ENCODE peak calls at places on chromosomes 6 and 20, in seven cellular contexts. R, O, D, M, H, A and S are unnamed samples.

GRCh38 chr6:54198134-54198533 is 86.9 kb downstream of the MLIP start:
- DNase-seq in R (peak), O (no peak), D (peak), M (no peak), H (no peak), A (no peak), S (no peak)

GRCh38 chr20:25139061-25139705 is 56.3 kb upstream of the ENTPD6 start:
- DNase-seq in R (no peak), O (no peak), D (peak), M (no peak), H (no peak), A (no peak), S (no peak)

GRCh38 chr6:135274561-135275293 is 93.6 kb downstream of the MYB start:
- DNase-seq in R (no peak), O (no peak), D (no peak), M (no peak), H (no peak), A (no peak), S (peak)

GRCh38 chr6:152897807-152898399 is 84.9 kb downstream of the FBXO5 start:
- DNase-seq in R (peak), O (peak), D (peak), M (no peak), H (peak), A (peak), S (peak)

GRCh38 chr20:35467339-35468224 is 12.2 kb downstream of the CEP250 start:
- DNase-seq in R (peak), O (no peak), D (no peak), M (no peak), H (no peak), A (no peak), S (peak)

GRCh38 chr20:37319120-37319717 is 26.7 kb upstream of the SRC start:
- DNase-seq in R (peak), O (no peak), D (peak), M (no peak), H (peak), A (no peak), S (peak)

GRCh38 chr6:699319-699718 is 6.4 kb upstream of the EXOC2 start:
- DNase-seq in R (no peak), O (no peak), D (no peak), M (no peak), H (no peak), A (no peak), S (no peak)

GRCh38 chr6:109897025-109897424 is 81.1 kb upstream of the GPR6 start:
- DNase-seq in R (no peak), O (no peak), D (no peak), M (no peak), H (no peak), A (no peak), S (no peak)

GRCh38 chr20:50747275-50747674 is 15.9 kb downstream of the PARD6B start:
- DNase-seq in R (no peak), O (no peak), D (no peak), M (no peak), H (no peak), A (no peak), S (no peak)
- H3K4me3 ChIP-seq in R (no peak), O (no peak), D (no peak), M (no peak), H (no peak), A (no peak), S (no peak)

GRCh38 chr20:31861346-31862156 is 8.8 kb downstream of the DUSP15 start:
- DNase-seq in R (peak), O (peak), D (peak), M (no peak), H (peak), A (peak), S (no peak)

GRCh38 chr20:31859266-31859997 is 10.9 kb downstream of the DUSP15 start:
- DNase-seq in R (no peak), O (no peak), D (no peak), M (no peak), H (no peak), A (peak), S (no peak)

GRCh38 chr20:31857861-31858835 is 12.2 kb downstream of the DUSP15 start:
- DNase-seq in R (no peak), O (no peak), D (no peak), M (no peak), H (no peak), A (no peak), S (no peak)

GRCh38 chr20:31860431-31861345 is 9.6 kb downstream of the DUSP15 start:
- DNase-seq in R (no peak), O (no peak), D (peak), M (no peak), H (no peak), A (peak), S (no peak)

GRCh38 chr20:31859998-31860380 is 10.3 kb downstream of the DUSP15 start:
- DNase-seq in R (no peak), O (no peak), D (no peak), M (no peak), H (no peak), A (no peak), S (no peak)
- H3K4me3 ChIP-seq in R (no peak), O (no peak), D (no peak), M (no peak), H (no peak), A (no peak), S (no peak)

GRCh38 chr6:56838016-56838555 is 116.8 kb upstream of the BEND6 start:
- DNase-seq in R (peak), O (no peak), D (no peak), M (no peak), H (no peak), A (no peak), S (no peak)
- H3K4me3 ChIP-seq in R (no peak), O (no peak), D (no peak), M (no peak), H (no peak), A (no peak), S (no peak)

GRCh38 chr20:21228511-21228910 is 74.6 kb upstream of the XRN2 start:
- DNase-seq in R (no peak), O (no peak), D (no peak), M (no peak), H (no peak), A (no peak), S (no peak)

GRCh38 chr20:21225215-21225947 is 77.8 kb upstream of the XRN2 start:
- DNase-seq in R (peak), O (no peak), D (no peak), M (no peak), H (no peak), A (no peak), S (no peak)

GRCh38 chr20:21229163-21229562 is 74.0 kb upstream of the XRN2 start:
- DNase-seq in R (peak), O (no peak), D (peak), M (no peak), H (no peak), A (no peak), S (no peak)

DNA sequence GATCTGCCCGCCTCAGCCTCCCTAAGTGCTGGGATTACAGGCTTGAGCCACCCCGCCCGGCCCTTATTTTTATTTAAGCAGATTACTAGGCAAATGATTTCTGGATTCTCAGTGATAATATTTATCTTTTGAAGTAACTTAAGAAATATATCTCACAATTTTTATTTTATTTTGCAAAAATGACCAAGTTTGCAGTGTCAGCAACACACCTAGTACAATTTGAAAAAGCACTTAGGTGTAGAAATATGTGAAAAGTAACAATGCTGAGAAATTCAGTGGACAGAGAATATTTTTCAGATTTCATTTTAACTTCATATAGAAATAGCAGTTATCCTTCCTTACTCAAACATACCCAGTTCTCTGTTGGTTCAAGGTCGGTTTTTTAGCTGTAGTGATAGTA is 78.9 kb upstream of the XRN2 start:
- DNase-seq in R (no peak), O (no peak), D (no peak), M (no peak), H (no peak), A (no peak), S (no peak)
- H3K4me3 ChIP-seq in R (no peak), O (no peak), D (no peak), M (no peak), H (no peak), A (no peak), S (no peak)